ENCODE peak calls at places on chromosome 12, in four cellular contexts. Z is Peyer's patch, W is tibial nerve, J is body of pancreas. F is an unnamed sample.

GRCh38 chr12:97396989-97397388 is 65.6 kb upstream of the RMST start:
- DNase-seq in Z (no peak), W (no peak), J (no peak), F (no peak)

GRCh38 chr12:78562358-78563205 is 302.0 kb upstream of the SYT1 start:
- DNase-seq in Z (no peak), W (no peak), J (no peak), F (no peak)

GRCh38 chr12:94783862-94784261 is 133.5 kb upstream of the TMCC3 start:
- DNase-seq in Z (no peak), W (no peak), J (no peak), F (no peak)

GRCh38 chr12:69714542-69714941 is 15.4 kb upstream of the BEST3 start:
- DNase-seq in Z (no peak), W (no peak), J (no peak), F (no peak)

GRCh38 chr12:41073633-41074576 is 114.2 kb upstream of the PDZRN4 start:
- DNase-seq in Z (no peak), W (no peak), J (no peak), F (no peak)

GRCh38 chr12:41968661-41969060 is 176.0 kb downstream of the GXYLT1 start:
- DNase-seq in Z (no peak), W (no peak), J (no peak), F (no peak)

GRCh38 chr12:28172434-28173030 is 17.7 kb upstream of the CCDC91 start:
- DNase-seq in Z (no peak), W (no peak), J (peak), F (no peak)

GRCh38 chr12:120236124-120236398 is 29.5 kb downstream of the PXN start:
- DNase-seq in Z (no peak), W (no peak), J (no peak), F (no peak)

GRCh38 chr12:14618990-14619389 is 51.3 kb upstream of the PLBD1 start:
- DNase-seq in Z (no peak), W (no peak), J (no peak), F (no peak)

GRCh38 chr12:62933220-62933870 is 1.6 kb downstream of the PPM1H start:
- DNase-seq in Z (peak), W (no peak), J (peak), F (no peak)

GRCh38 chr12:126772171-126772864 is 1494.7 kb upstream of the TMEM132C start:
- DNase-seq in Z (no peak), W (no peak), J (peak), F (no peak)

GRCh38 chr12:68406134-68406576 is 74.0 kb upstream of the MDM1 start:
- DNase-seq in Z (peak), W (peak), J (peak), F (peak)

GRCh38 chr12:104477812-104478388 is 21.2 kb downstream of the CHST11 start:
- DNase-seq in Z (no peak), W (no peak), J (no peak), F (no peak)

GRCh38 chr12:23049180-23049579 is 424.2 kb downstream of the ETNK1 start:
- DNase-seq in Z (no peak), W (no peak), J (no peak), F (no peak)

GRCh38 chr12:41188058-41188840 is at the start of gene PDZRN4:
- DNase-seq in Z (peak), W (peak), J (peak), F (peak)

GRCh38 chr12:67666605-67667004 is 18.1 kb downstream of the DYRK2 start:
- DNase-seq in Z (no peak), W (no peak), J (no peak), F (no peak)

GRCh38 chr12:108653082-108653516 is 19.4 kb upstream of the SELPLG start:
- DNase-seq in Z (no peak), W (no peak), J (no peak), F (no peak)

GRCh38 chr12:109888179-109889020 is 8.1 kb upstream of the GLTP start:
- DNase-seq in Z (no peak), W (no peak), J (no peak), F (peak)

GRCh38 chr12:58655375-58655774 is 264.9 kb downstream of the LRIG3 start:
- DNase-seq in Z (no peak), W (no peak), J (no peak), F (no peak)

GRCh38 chr12:80512781-80513180 is 68.7 kb downstream of the PTPRQ start:
- DNase-seq in Z (no peak), W (no peak), J (no peak), F (no peak)

GRCh38 chr12:63752283-63752682 is 27.4 kb upstream of the RXYLT1 start:
- DNase-seq in Z (no peak), W (no peak), J (no peak), F (no peak)

GRCh38 chr12:119594772-119595445 is 1.3 kb downstream of the TMEM233 start:
- DNase-seq in Z (no peak), W (no peak), J (peak), F (no peak)

GRCh38 chr12:57844725-57845477 is 1.6 kb downstream of the CTDSP2 start:
- DNase-seq in Z (no peak), W (peak), J (peak), F (peak)

GRCh38 chr12:55818140-55818728 is 393 bp downstream of the ORMDL2 start:
- DNase-seq in Z (no peak), W (no peak), J (no peak), F (no peak)

GRCh38 chr12:50055831-50056628 is 1.4 kb upstream of the ASIC1 start:
- DNase-seq in Z (peak), W (no peak), J (peak), F (no peak)

GRCh38 chr12:108985750-108986149 is 35.1 kb downstream of the SVOP start:
- DNase-seq in Z (no peak), W (no peak), J (no peak), F (no peak)

GRCh38 chr12:110176745-110177144 is 52.6 kb downstream of the IFT81 start:
- DNase-seq in Z (no peak), W (no peak), J (no peak), F (no peak)

GRCh38 chr12:121637231-121637914 is 11.0 kb downstream of the ORAI1 start:
- DNase-seq in Z (no peak), W (no peak), J (no peak), F (peak)

GRCh38 chr12:50252977-50253376 is 30.3 kb downstream of the LIMA1 start:
- DNase-seq in Z (no peak), W (no peak), J (no peak), F (no peak)

GRCh38 chr12:4115570-4115969 is 158.0 kb upstream of the CCND2 start:
- DNase-seq in Z (no peak), W (no peak), J (no peak), F (no peak)
- TF ChIP-seq CTCF in Z (no peak), W (no peak), J (no peak), F (no peak)

GRCh38 chr12:9724023-9724422 is 8.9 kb downstream of the CLECL1 start:
- DNase-seq in Z (no peak), W (no peak), J (no peak), F (no peak)

GRCh38 chr12:9719835-9720234 is 13.1 kb downstream of the CLECL1 start:
- DNase-seq in Z (no peak), W (no peak), J (no peak), F (no peak)

GRCh38 chr12:9718968-9719367 is 13.9 kb downstream of the CLECL1 start:
- DNase-seq in Z (no peak), W (no peak), J (no peak), F (no peak)

GRCh38 chr12:9725471-9725870 is 7.4 kb downstream of the CLECL1 start:
- DNase-seq in Z (no peak), W (no peak), J (no peak), F (no peak)

GRCh38 chr12:9721394-9722092 is 11.4 kb downstream of the CLECL1 start:
- DNase-seq in Z (no peak), W (no peak), J (no peak), F (no peak)
- H3K4me3 ChIP-seq in Z (no peak), W (no peak), J (no peak), F (no peak)

DNA sequence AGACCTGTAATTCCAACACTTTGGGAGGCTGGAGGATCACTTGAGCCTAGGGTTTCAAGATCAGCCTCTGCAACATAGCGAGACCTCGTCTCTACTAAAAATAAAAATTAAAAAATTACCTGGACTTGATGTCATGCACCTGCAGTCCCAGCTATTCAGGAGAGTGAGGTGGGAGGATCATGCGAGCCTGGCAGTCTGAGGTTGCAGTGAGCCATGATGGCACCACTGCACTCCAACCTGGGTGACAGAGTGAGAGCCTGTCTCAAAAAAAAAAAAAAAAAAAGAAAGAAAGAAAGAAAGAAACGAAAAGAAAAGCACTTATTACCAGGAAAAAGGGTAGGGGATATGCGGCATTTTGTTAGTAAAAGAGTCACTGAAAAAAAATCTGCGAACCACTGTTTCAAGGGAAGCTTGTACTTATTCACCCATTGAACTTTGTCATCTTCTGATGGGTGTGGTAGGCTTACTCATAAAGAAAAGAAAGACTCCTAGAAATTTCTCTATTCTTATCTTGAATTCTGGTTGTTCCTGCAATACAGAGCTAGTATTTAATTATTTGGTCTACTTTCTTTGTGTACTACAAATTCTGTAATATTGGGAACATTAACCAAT is 33.6 kb upstream of the PLEKHA5 start:
- DNase-seq in Z (no peak), W (no peak), J (no peak), F (no peak)
- TF ChIP-seq POLR2A in Z (no peak), W (no peak), J (no peak), F (no peak)

GRCh38 chr12:6689000-6689882 is at the start of gene ZNF384:
- DNase-seq in Z (peak), W (peak), J (peak), F (peak)
- TF ChIP-seq CTCF in Z (peak), W (peak), J (peak), F (no peak)

GRCh38 chr12:48334807-48335206 is 15.9 kb downstream of the ZNF641 start:
- DNase-seq in Z (no peak), W (no peak), J (no peak), F (no peak)

GRCh38 chr12:48331389-48331788 is 19.3 kb downstream of the ZNF641 start:
- DNase-seq in Z (no peak), W (no peak), J (no peak), F (no peak)

GRCh38 chr12:48329199-48329939 is 21.4 kb downstream of the ZNF641 start:
- DNase-seq in Z (no peak), W (no peak), J (no peak), F (no peak)
- H3K4me3 ChIP-seq in Z (no peak), W (no peak), J (no peak), F (no peak)

GRCh38 chr12:106247731-106248176 is at the start of gene CKAP4:
- DNase-seq in Z (peak), W (peak), J (peak), F (peak)

GRCh38 chr12:106248177-106248848 is 493 bp upstream of the CKAP4 start:
- DNase-seq in Z (peak), W (no peak), J (peak), F (peak)

GRCh38 chr12:106248849-106249371 is 1.1 kb upstream of the CKAP4 start:
- DNase-seq in Z (no peak), W (no peak), J (peak), F (no peak)

GRCh38 chr12:106245767-106246166 is 2.1 kb downstream of the CKAP4 start:
- DNase-seq in Z (peak), W (no peak), J (peak), F (peak)

GRCh38 chr12:106246891-106247730 is 709 bp downstream of the CKAP4 start:
- DNase-seq in Z (peak), W (peak), J (peak), F (peak)
- TF ChIP-seq POLR2A in Z (no peak), W (no peak), J (peak), F (no peak)

GRCh38 chr12:102939670-102940222 is 17.7 kb upstream of the ASCL1 start:
- DNase-seq in Z (no peak), W (no peak), J (no peak), F (no peak)
- TF ChIP-seq CTCF in Z (no peak), W (no peak), J (no peak), F (no peak)

DNA sequence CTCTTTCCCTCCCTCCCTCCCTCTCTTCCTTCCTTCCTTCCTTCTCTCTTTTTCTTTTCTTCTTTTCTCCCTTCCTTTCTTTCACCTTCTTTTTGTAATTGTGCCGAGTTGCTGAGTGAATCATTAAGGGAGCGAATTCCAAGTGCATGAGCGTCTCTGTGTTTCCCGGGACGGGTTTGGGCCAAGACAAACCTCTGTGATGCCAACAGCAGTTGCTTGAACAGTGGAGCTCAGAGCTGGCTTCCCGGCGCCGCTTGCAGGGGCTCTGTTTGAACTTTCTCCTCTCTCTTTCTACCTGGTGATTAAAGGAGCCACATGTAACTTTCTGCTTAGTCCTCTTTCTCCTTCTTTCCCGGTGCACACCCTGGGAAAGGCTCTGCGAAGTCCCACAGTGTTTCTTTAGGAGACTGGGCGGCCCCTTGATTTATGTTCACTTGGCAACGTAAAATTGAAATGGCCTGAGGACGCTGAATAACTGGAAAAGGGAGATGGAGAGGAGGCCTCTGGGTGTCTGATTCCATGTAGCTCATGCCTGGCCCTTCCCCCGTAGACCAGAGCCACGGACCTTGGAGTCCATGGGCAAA is 33.7 kb upstream of the MAP1LC3B2 start:
- DNase-seq in Z (no peak), W (peak), J (peak), F (peak)
- H3K4me3 ChIP-seq in Z (no peak), W (no peak), J (no peak), F (no peak)

GRCh38 chr12:89709994-89710872 is 1.6 kb upstream of the ATP2B1 start:
- DNase-seq in Z (no peak), W (peak), J (peak), F (peak)

GRCh38 chr12:89707992-89708792 is 446 bp downstream of the ATP2B1 start:
- DNase-seq in Z (peak), W (peak), J (peak), F (peak)

GRCh38 chr12:89709157-89709993 is 737 bp upstream of the ATP2B1 start:
- DNase-seq in Z (peak), W (peak), J (peak), F (peak)

GRCh38 chr12:89707623-89707991 is 1.0 kb downstream of the ATP2B1 start:
- DNase-seq in Z (peak), W (no peak), J (peak), F (no peak)

GRCh38 chr12:89708793-89709156 is at the start of gene ATP2B1:
- DNase-seq in Z (peak), W (peak), J (peak), F (peak)
- TF ChIP-seq POLR2A in Z (peak), W (peak), J (peak), F (no peak)

GRCh38 chr12:85947286-85947685 is 73.2 kb downstream of the NTS start:
- DNase-seq in Z (no peak), W (no peak), J (no peak), F (no peak)

GRCh38 chr12:85949253-85949652 is 75.2 kb downstream of the NTS start:
- DNase-seq in Z (no peak), W (no peak), J (no peak), F (no peak)

GRCh38 chr12:85948340-85948739 is 74.2 kb downstream of the NTS start:
- DNase-seq in Z (no peak), W (no peak), J (no peak), F (no peak)

GRCh38 chr12:85955127-85955526 is 81.0 kb downstream of the NTS start:
- DNase-seq in Z (no peak), W (no peak), J (no peak), F (no peak)

GRCh38 chr12:85951823-85952222 is 77.7 kb downstream of the NTS start:
- DNase-seq in Z (no peak), W (no peak), J (no peak), F (no peak)
- TF ChIP-seq CTCF in Z (peak), W (no peak), J (peak), F (no peak)

F was measured in lower leg skin.